ENCODE peak calls at places on chromosomes 11 and 22, in six cellular contexts. One of them, this sample, is unnamed.

GRCh38 chr22:38798496-38798895 is 4.6 kb upstream of the DNAL4 start:
- DNase-seq in AG10803: no peak
- DNase-seq in stimulated activated naive CD4-positive, alpha-beta T cell treated with Interleukin-2 at 50 U/mL for 16 hours: no peak
- DNase-seq in lower leg skin: no peak
- DNase-seq in T-cell: no peak
- DNase-seq in NCI-H1092 treated with DMSO at 0.1 percent for 48 hours: no peak
- DNase-seq in this sample: no peak

GRCh38 chr22:50011447-50012200 is 941 bp downstream of the IL17REL start:
- DNase-seq in T-cell: no peak
- DNase-seq in stimulated activated naive CD4-positive, alpha-beta T cell treated with Interleukin-2 at 50 U/mL for 16 hours: no peak
- DNase-seq in lower leg skin: no peak
- DNase-seq in AG10803: no peak
- DNase-seq in NCI-H1092 treated with DMSO at 0.1 percent for 48 hours: no peak
- DNase-seq in this sample: no peak

GRCh38 chr11:94876645-94877445 is 96.5 kb downstream of the CWC15 start:
- DNase-seq in T-cell: no peak
- DNase-seq in AG10803: peak; percentile 93
- DNase-seq in stimulated activated naive CD4-positive, alpha-beta T cell treated with Interleukin-2 at 50 U/mL for 16 hours: peak; percentile 11
- DNase-seq in lower leg skin: peak; percentile 94
- DNase-seq in NCI-H1092 treated with DMSO at 0.1 percent for 48 hours: no peak
- DNase-seq in this sample: peak; percentile 81

GRCh38 chr11:129223701-129224149 is 31.6 kb upstream of the ARHGAP32 start:
- DNase-seq in T-cell: no peak
- DNase-seq in NCI-H1092 treated with DMSO at 0.1 percent for 48 hours: no peak
- DNase-seq in AG10803: peak; percentile 78
- DNase-seq in lower leg skin: no peak
- DNase-seq in stimulated activated naive CD4-positive, alpha-beta T cell treated with Interleukin-2 at 50 U/mL for 16 hours: no peak
- DNase-seq in this sample: no peak

GRCh38 chr11:97544401-97544800 is 1154.6 kb downstream of the JRKL start:
- DNase-seq in AG10803: no peak
- DNase-seq in stimulated activated naive CD4-positive, alpha-beta T cell treated with Interleukin-2 at 50 U/mL for 16 hours: no peak
- DNase-seq in T-cell: no peak
- DNase-seq in NCI-H1092 treated with DMSO at 0.1 percent for 48 hours: no peak
- DNase-seq in lower leg skin: no peak
- DNase-seq in this sample: no peak

GRCh38 chr11:62721994-62722393 is 5.3 kb downstream of the HNRNPUL2 start:
- DNase-seq in T-cell: no peak
- DNase-seq in NCI-H1092 treated with DMSO at 0.1 percent for 48 hours: no peak
- DNase-seq in AG10803: peak; percentile 39
- DNase-seq in lower leg skin: no peak
- DNase-seq in stimulated activated naive CD4-positive, alpha-beta T cell treated with Interleukin-2 at 50 U/mL for 16 hours: no peak
- DNase-seq in this sample: no peak

GRCh38 chr22:46009730-46010129 is 32.8 kb upstream of the WNT7B start:
- DNase-seq in stimulated activated naive CD4-positive, alpha-beta T cell treated with Interleukin-2 at 50 U/mL for 16 hours: no peak
- DNase-seq in AG10803: no peak
- DNase-seq in T-cell: no peak
- DNase-seq in lower leg skin: no peak
- DNase-seq in NCI-H1092 treated with DMSO at 0.1 percent for 48 hours: no peak
- DNase-seq in this sample: no peak

GRCh38 chr22:29078036-29078868 is 5.4 kb downstream of the KREMEN1 start:
- DNase-seq in NCI-H1092 treated with DMSO at 0.1 percent for 48 hours: no peak
- DNase-seq in T-cell: no peak
- DNase-seq in AG10803: no peak
- DNase-seq in lower leg skin: no peak
- DNase-seq in stimulated activated naive CD4-positive, alpha-beta T cell treated with Interleukin-2 at 50 U/mL for 16 hours: no peak
- DNase-seq in this sample: no peak

GRCh38 chr11:88596786-88597185 is 259.2 kb upstream of the CTSC start:
- DNase-seq in stimulated activated naive CD4-positive, alpha-beta T cell treated with Interleukin-2 at 50 U/mL for 16 hours: no peak
- DNase-seq in AG10803: no peak
- DNase-seq in lower leg skin: no peak
- DNase-seq in T-cell: no peak
- DNase-seq in NCI-H1092 treated with DMSO at 0.1 percent for 48 hours: no peak
- DNase-seq in this sample: no peak

GRCh38 chr22:44583854-44584253 is 85.8 kb upstream of the RTL6 start:
- DNase-seq in T-cell: no peak
- DNase-seq in AG10803: no peak
- DNase-seq in stimulated activated naive CD4-positive, alpha-beta T cell treated with Interleukin-2 at 50 U/mL for 16 hours: no peak
- DNase-seq in lower leg skin: peak; percentile 76
- DNase-seq in NCI-H1092 treated with DMSO at 0.1 percent for 48 hours: no peak
- DNase-seq in this sample: no peak

GRCh38 chr11:20342347-20343279 is 20.9 kb upstream of the HTATIP2 start:
- DNase-seq in stimulated activated naive CD4-positive, alpha-beta T cell treated with Interleukin-2 at 50 U/mL for 16 hours: no peak
- DNase-seq in NCI-H1092 treated with DMSO at 0.1 percent for 48 hours: no peak
- DNase-seq in lower leg skin: no peak
- DNase-seq in T-cell: no peak
- DNase-seq in AG10803: no peak
- DNase-seq in this sample: no peak

GRCh38 chr11:34411786-34412185 is 26.9 kb upstream of the CAT start:
- DNase-seq in AG10803: no peak
- DNase-seq in T-cell: no peak
- DNase-seq in NCI-H1092 treated with DMSO at 0.1 percent for 48 hours: no peak
- DNase-seq in lower leg skin: no peak
- DNase-seq in stimulated activated naive CD4-positive, alpha-beta T cell treated with Interleukin-2 at 50 U/mL for 16 hours: no peak
- DNase-seq in this sample: no peak

GRCh38 chr11:61983419-61983818 is 16.0 kb upstream of the FTH1 start:
- DNase-seq in NCI-H1092 treated with DMSO at 0.1 percent for 48 hours: no peak
- DNase-seq in AG10803: no peak
- DNase-seq in stimulated activated naive CD4-positive, alpha-beta T cell treated with Interleukin-2 at 50 U/mL for 16 hours: no peak
- DNase-seq in T-cell: no peak
- DNase-seq in lower leg skin: no peak
- DNase-seq in this sample: no peak

GRCh38 chr11:77101043-77101537 is 1.6 kb upstream of the OMP start:
- DNase-seq in AG10803: peak; percentile 22
- DNase-seq in stimulated activated naive CD4-positive, alpha-beta T cell treated with Interleukin-2 at 50 U/mL for 16 hours: no peak
- DNase-seq in lower leg skin: no peak
- DNase-seq in T-cell: no peak
- DNase-seq in NCI-H1092 treated with DMSO at 0.1 percent for 48 hours: no peak
- DNase-seq in this sample: no peak

GRCh38 chr22:17911312-17911705 is 113.1 kb downstream of the MICAL3 start:
- DNase-seq in lower leg skin: no peak
- DNase-seq in AG10803: no peak
- DNase-seq in NCI-H1092 treated with DMSO at 0.1 percent for 48 hours: no peak
- DNase-seq in T-cell: no peak
- DNase-seq in stimulated activated naive CD4-positive, alpha-beta T cell treated with Interleukin-2 at 50 U/mL for 16 hours: no peak
- DNase-seq in this sample: no peak

GRCh38 chr11:76669901-76670474 is 559 bp downstream of the LRRC32 start:
- DNase-seq in lower leg skin: peak; percentile 94
- DNase-seq in stimulated activated naive CD4-positive, alpha-beta T cell treated with Interleukin-2 at 50 U/mL for 16 hours: no peak
- DNase-seq in NCI-H1092 treated with DMSO at 0.1 percent for 48 hours: no peak
- DNase-seq in T-cell: no peak
- DNase-seq in AG10803: peak; percentile 85
- DNase-seq in this sample: no peak